ENCODE peak calls at places on chromosomes 1 and 21, in ten cellular contexts. A is heart left ventricle, B is GM12891, I is Peyer's patch, E is uterus, P is H54, L is prostate gland, F is erythroblast, G is spleen, C is K562. Y is an unnamed sample.

GRCh38 chr1:203557390-203557789 is 63.4 kb downstream of the OPTC start:
- DNase-seq in A (peak; percentile 71), B (no peak), I (no peak), E (peak; percentile 75), P (peak; percentile 59), L (no peak), F (no peak), G (no peak), C (no peak), Y (no peak)

GRCh38 chr1:226736908-226737818 is 1.9 kb downstream of the ITPKB start:
- DNase-seq in A (peak; percentile 41), B (no peak), I (peak; percentile 76), E (no peak), P (no peak), L (peak; percentile 40), F (peak; percentile 34), G (peak; percentile 92), C (no peak), Y (peak; percentile 50)

GRCh38 chr1:66182551-66183178 is 351.3 kb upstream of the SGIP1 start:
- DNase-seq in A (no peak), B (no peak), I (no peak), E (peak; percentile 61), P (no peak), L (no peak), F (no peak), G (no peak), C (no peak), Y (no peak)

GRCh38 chr1:40820251-40820797 is 36.7 kb downstream of the KCNQ4 start:
- DNase-seq in A (no peak), B (no peak), I (no peak), E (no peak), P (no peak), L (no peak), F (peak; percentile 84), G (no peak), C (peak; percentile 82), Y (no peak)

GRCh38 chr1:204923626-204924012 is 53.0 kb downstream of the NFASC start:
- DNase-seq in A (no peak), B (no peak), I (no peak), E (no peak), P (no peak), L (no peak), F (no peak), G (no peak), C (no peak), Y (no peak)

GRCh38 chr21:42513985-42514882 is 582 bp downstream of the SLC37A1 start:
- DNase-seq in A (peak; percentile 56), B (peak; percentile 58), I (peak; percentile 79), E (no peak), P (no peak), L (no peak), F (no peak), G (peak; percentile 91), C (no peak), Y (peak; percentile 22)

GRCh38 chr1:90834354-90835171 is 117.5 kb upstream of the BARHL2 start:
- DNase-seq in A (no peak), B (no peak), I (no peak), E (no peak), P (no peak), L (no peak), F (peak; percentile 17), G (no peak), C (no peak), Y (no peak)

GRCh38 chr1:41503507-41504125 is 19.1 kb upstream of the EDN2 start:
- DNase-seq in A (no peak), B (no peak), I (no peak), E (no peak), P (no peak), L (no peak), F (no peak), G (no peak), C (peak; percentile 49), Y (no peak)

GRCh38 chr1:151106891-151107290 is 36.3 kb downstream of the GABPB2 start:
- DNase-seq in A (no peak), B (no peak), I (no peak), E (no peak), P (peak; percentile 75), L (no peak), F (no peak), G (no peak), C (no peak), Y (peak; percentile 73)

GRCh38 chr1:28449904-28450303 is 55.9 kb upstream of the RCC1 start:
- DNase-seq in A (no peak), B (peak; percentile 38), I (no peak), E (no peak), P (peak; percentile 16), L (no peak), F (no peak), G (no peak), C (peak; percentile 85), Y (peak; percentile 92)

GRCh38 chr1:245363821-245364220 is 209.0 kb downstream of the KIF26B start:
- DNase-seq in A (no peak), B (no peak), I (no peak), E (no peak), P (no peak), L (no peak), F (no peak), G (peak; percentile 70), C (no peak), Y (no peak)

GRCh38 chr1:87135313-87135712 is 193.4 kb upstream of the LMO4 start:
- DNase-seq in A (no peak), B (no peak), I (no peak), E (no peak), P (no peak), L (no peak), F (no peak), G (no peak), C (no peak), Y (no peak)

DNA sequence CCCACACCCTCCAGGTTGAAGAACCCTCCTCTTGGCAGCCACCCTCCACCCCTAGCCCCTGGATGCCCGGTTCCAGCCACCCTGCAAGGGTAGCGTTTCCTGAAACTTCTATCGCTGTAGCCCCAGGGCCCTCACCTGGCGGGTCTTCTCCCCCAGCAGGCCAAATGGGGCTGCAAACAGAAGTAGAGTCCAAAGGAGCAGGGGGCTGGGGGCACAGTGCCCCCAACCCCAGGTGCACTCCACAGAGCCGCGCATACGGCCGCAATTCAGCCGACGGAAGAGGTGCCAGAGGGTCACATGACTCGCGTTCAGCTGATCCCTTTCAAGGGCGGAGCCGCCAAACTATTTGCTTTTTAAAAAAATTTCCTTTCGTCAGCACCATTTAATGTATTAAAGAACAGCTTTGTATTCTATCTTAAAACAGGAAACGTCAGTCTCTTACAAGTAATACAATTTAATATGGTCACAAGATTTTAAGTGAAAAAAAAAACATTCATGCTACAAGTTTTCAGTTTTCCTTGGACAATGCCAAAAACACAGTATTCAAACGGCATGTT is at the start of gene GLMP:
- DNase-seq in A (peak; percentile 75), B (peak; percentile 73), I (peak; percentile 89), E (peak; percentile 69), P (peak; percentile 73), L (peak; percentile 77), F (peak; percentile 80), G (peak; percentile 90), C (peak; percentile 71), Y (peak; percentile 66)
- TF ChIP-seq POLR2A in A (no peak), B (peak; percentile 74), I (no peak), E (no peak), P (peak; percentile 45), L (peak; percentile 49), F (peak; percentile 60), G (no peak), C (peak; percentile 67), Y (peak; percentile 79)

DNA sequence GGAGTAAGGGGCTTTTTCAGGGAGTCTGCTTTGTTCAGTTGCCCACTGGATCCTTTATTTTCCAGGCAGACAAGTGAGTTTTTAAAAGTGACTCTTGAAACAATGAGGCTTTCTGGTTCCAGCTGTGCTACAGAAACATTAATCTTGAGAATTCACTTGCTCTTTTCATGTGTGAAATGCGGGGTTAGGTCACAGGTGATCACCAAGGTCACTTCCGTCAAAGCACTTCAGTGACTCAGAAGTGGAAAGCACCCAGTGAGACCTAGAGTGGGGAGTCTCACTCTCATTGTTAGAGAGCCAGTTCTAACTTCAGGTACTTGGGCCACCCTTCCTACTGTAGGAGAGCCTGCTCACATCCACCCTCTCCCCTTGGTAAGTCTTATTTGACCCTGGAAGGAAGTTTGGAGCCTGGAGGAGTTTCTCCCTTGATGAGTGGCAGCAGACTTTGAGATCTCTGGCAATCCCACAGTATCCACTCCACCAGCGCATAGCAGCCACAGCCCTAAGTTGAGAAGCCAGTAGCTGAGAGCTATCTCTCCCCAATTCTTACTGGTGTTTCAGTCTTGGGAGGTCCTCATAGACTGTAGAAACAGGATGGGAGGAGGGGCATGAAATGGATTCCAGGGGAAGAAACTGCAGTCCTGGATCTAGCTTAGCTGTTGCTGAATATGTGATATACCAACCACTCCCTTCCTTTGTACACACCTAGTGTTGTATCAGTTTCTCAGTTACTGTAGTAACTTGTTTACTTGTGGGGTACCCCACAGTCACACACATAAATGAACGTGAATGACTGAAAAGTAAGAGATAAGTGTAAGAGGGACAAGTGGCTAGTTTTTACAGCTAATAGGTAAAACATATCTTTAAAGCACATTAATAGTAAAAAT is 3.1 kb downstream of the TACSTD2 start:
- DNase-seq in A (no peak), B (peak; percentile 42), I (no peak), E (no peak), P (no peak), L (no peak), F (no peak), G (no peak), C (no peak), Y (peak; percentile 68)
- TF ChIP-seq POLR2A in A (no peak), B (peak; percentile 85), I (no peak), E (no peak), P (no peak), L (peak; percentile 76), F (no peak), G (no peak), C (no peak), Y (no peak)

GRCh38 chr1:2555634-2556276 is 416 bp upstream of the TNFRSF14 start:
- DNase-seq in A (peak; percentile 85), B (peak; percentile 75), I (peak; percentile 95), E (peak; percentile 83), P (no peak), L (peak; percentile 65), F (peak; percentile 76), G (peak; percentile 97), C (no peak), Y (peak; percentile 42)
- TF ChIP-seq POLR2A in A (no peak), B (no peak), I (peak; percentile 86), E (peak; percentile 72), P (no peak), L (peak; percentile 73), F (peak; percentile 49), G (peak; percentile 21), C (no peak), Y (no peak)

DNA sequence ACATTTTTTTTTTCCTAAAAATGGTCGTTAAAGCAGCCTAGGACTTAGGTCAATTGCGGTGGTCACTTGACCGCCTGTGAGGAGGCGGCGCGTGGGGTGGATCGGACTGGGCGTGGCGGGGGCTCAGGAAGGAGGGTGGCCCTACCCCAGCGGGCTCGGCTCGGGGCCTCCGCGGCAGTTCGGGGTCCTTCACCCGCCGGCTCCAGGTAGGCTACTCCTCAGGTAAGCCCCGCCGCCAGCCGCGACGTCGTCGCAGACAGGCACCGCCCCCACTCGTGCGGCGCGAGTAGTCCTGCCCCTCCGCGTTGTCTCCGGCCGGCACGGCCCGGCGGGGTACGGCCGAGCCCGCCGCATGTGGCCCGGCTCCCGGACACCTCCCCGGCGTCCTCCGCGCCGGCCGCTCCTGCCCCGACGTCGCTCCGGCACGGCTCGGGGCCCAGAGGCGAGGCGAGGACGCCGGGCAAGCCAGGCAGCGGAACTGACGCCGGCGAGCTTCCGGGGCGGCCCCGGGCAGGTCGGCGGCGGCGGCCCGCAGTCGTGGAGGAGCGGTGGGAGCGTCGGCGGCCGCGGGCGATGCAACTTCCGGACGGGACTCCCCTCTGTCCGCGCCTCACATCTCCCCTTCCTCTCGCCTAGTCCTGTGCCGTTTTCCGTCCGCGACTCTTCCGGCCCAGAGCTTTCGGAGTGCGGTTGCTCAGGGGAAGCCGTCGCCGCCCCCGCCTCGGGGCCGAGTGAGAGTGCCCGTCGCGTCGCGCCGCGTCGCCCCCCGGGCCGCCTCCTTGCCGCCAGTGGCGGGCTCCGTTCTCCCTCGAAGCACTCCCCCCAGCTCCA is at the start of gene AGO3:
- DNase-seq in A (peak; percentile 86), B (peak; percentile 83), I (peak; percentile 91), E (peak; percentile 70), P (peak; percentile 84), L (peak; percentile 78), F (peak; percentile 83), G (peak; percentile 98), C (peak; percentile 90), Y (peak; percentile 74)
- TF ChIP-seq POLR2A in A (peak; percentile 4), B (peak; percentile 86), I (peak; percentile 62), E (peak; percentile 68), P (peak; percentile 85), L (peak; percentile 67), F (peak; percentile 87), G (peak; percentile 60), C (peak; percentile 83), Y (peak; percentile 93)

Y was measured in endothelial cell of umbilical vein.